ENCODE peak calls at places on chromosomes 7 and 10, in six cellular contexts. J is CD8-positive, alpha-beta T cell; O is fibroblast of mammary gland; F is choroid plexus epithelial cell; U is AG09309; T is cardiac muscle cell. G is an unnamed sample.

GRCh38 chr10:23917251-23917908 is 291.6 kb upstream of the KIAA1217 start:
- DNase-seq in J (no peak), O (no peak), U (no peak), F (no peak), T (peak; percentile 4), G (no peak)

GRCh38 chr10:126321455-126321854 is 66.8 kb downstream of the ADAM12 start:
- DNase-seq in J (no peak), U (no peak), O (no peak), F (peak; percentile 11), T (peak; percentile 63), G (no peak)

GRCh38 chr10:37643187-37643586 is 214.2 kb downstream of the ZNF248 start:
- DNase-seq in O (no peak), T (no peak), J (no peak), U (no peak), F (no peak), G (no peak)

GRCh38 chr7:31853380-31853779 is 166.4 kb downstream of the PPP1R17 start:
- DNase-seq in J (no peak), U (no peak), F (no peak), O (no peak), T (no peak), G (no peak)

GRCh38 chr7:26653430-26653911 is 210.9 kb downstream of the SKAP2 start:
- DNase-seq in F (peak; percentile 20), T (peak; percentile 23), J (no peak), U (no peak), O (peak; percentile 7), G (peak; percentile 75)

GRCh38 chr7:138661236-138661635 is 39.9 kb downstream of the SVOPL start:
- DNase-seq in J (no peak), O (no peak), U (no peak), T (peak; percentile 70), F (no peak), G (no peak)

GRCh38 chr7:158392251-158392650 is 195.4 kb downstream of the PTPRN2 start:
- DNase-seq in T (no peak), U (no peak), J (no peak), O (no peak), F (no peak), G (no peak)

GRCh38 chr10:12418000-12418399 is 68.7 kb downstream of the CAMK1D start:
- DNase-seq in O (peak; percentile 94), F (peak; percentile 46), J (no peak), U (no peak), T (no peak), G (no peak)

GRCh38 chr7:116562529-116563121 is 37.8 kb downstream of the CAV1 start:
- DNase-seq in J (no peak), F (no peak), O (no peak), T (no peak), U (no peak), G (no peak)

GRCh38 chr7:98754041-98754479 is 115.8 kb downstream of the TMEM130 start:
- DNase-seq in T (peak; percentile 43), U (no peak), J (no peak), O (no peak), F (no peak), G (no peak)

GRCh38 chr10:15715619-15716227 is 4.0 kb downstream of the ITGA8 start:
- DNase-seq in F (peak; percentile 54), J (no peak), U (no peak), O (peak; percentile 38), T (peak; percentile 34), G (no peak)

GRCh38 chr7:48638041-48638440 is 286.3 kb upstream of the CDC14C start:
- DNase-seq in T (no peak), J (no peak), U (no peak), F (no peak), O (no peak), G (no peak)

GRCh38 chr10:124106241-124106905 is 13.0 kb upstream of the CHST15 start:
- DNase-seq in U (peak; percentile 48), J (no peak), T (no peak), F (peak; percentile 91), O (peak; percentile 86), G (peak; percentile 57)

GRCh38 chr10:126921974-126922525 is 16.8 kb downstream of the DOCK1 start:
- DNase-seq in U (peak; percentile 59), O (peak; percentile 74), T (no peak), F (peak; percentile 79), J (no peak), G (no peak)

GRCh38 chr7:23106491-23106800 is 861 bp downstream of the KLHL7 start:
- DNase-seq in U (no peak), T (peak; percentile 61), F (no peak), O (no peak), J (no peak), G (no peak)

GRCh38 chr7:40356312-40356711 is 221.5 kb downstream of the SUGCT start:
- DNase-seq in T (no peak), O (peak; percentile 44), U (no peak), F (no peak), J (no peak), G (no peak)

GRCh38 chr10:129953541-129954031 is 10.5 kb downstream of the EBF3 start:
- DNase-seq in U (no peak), F (no peak), T (no peak), O (peak; percentile 69), J (no peak), G (no peak)

GRCh38 chr10:72263613-72264241 is 10.0 kb upstream of the DDIT4 start:
- DNase-seq in O (no peak), T (no peak), F (no peak), J (no peak), U (no peak), G (peak; percentile 80)

GRCh38 chr10:132624847-132625839 is 87.6 kb downstream of the INPP5A start:
- DNase-seq in U (no peak), T (no peak), J (no peak), F (no peak), O (no peak), G (no peak)

GRCh38 chr10:31037749-31038148 is 6.1 kb upstream of the ZNF438 start:
- DNase-seq in J (no peak), T (no peak), O (no peak), F (no peak), U (no peak), G (no peak)

GRCh38 chr7:3238525-3239210 is 62.4 kb upstream of the SDK1 start:
- DNase-seq in F (peak; percentile 9), O (peak; percentile 4), T (no peak), J (no peak), U (no peak), G (no peak)

GRCh38 chr10:98135222-98135899 is 904 bp downstream of the R3HCC1L start:
- DNase-seq in O (peak; percentile 26), T (no peak), J (no peak), U (no peak), F (no peak), G (no peak)

GRCh38 chr10:17227367-17228080 is 517 bp upstream of the VIM start:
- DNase-seq in F (peak; percentile 58), U (no peak), J (no peak), T (peak; percentile 13), O (peak; percentile 57), G (no peak)

GRCh38 chr10:111077715-111078504 is 1.1 kb downstream of the ADRA2A start:
- DNase-seq in O (no peak), F (peak; percentile 12), U (no peak), T (no peak), J (no peak), G (no peak)
- H3K4me3 ChIP-seq in O (no peak overlapping the region), F (peak overlapping the region; percentile 29), U (no peak overlapping the region), T (peak overlapping the region; percentile 43), J (no peak overlapping the region), G (peak overlapping the region; percentile 53)

GRCh38 chr7:55077581-55078410 is 59.0 kb downstream of the EGFR start:
- DNase-seq in F (no peak), U (no peak), O (no peak), J (no peak), T (no peak), G (no peak)

GRCh38 chr7:55075464-55075971 is 56.7 kb downstream of the EGFR start:
- DNase-seq in T (no peak), O (peak; percentile 52), J (no peak), U (no peak), F (peak; percentile 81), G (no peak)

GRCh38 chr7:55080000-55080629 is 61.3 kb downstream of the EGFR start:
- DNase-seq in O (no peak), F (no peak), J (no peak), U (no peak), T (no peak), G (no peak)

GRCh38 chr7:55081067-55081853 is 62.4 kb downstream of the EGFR start:
- DNase-seq in O (no peak), T (no peak), F (no peak), U (no peak), J (no peak), G (no peak)

DNA sequence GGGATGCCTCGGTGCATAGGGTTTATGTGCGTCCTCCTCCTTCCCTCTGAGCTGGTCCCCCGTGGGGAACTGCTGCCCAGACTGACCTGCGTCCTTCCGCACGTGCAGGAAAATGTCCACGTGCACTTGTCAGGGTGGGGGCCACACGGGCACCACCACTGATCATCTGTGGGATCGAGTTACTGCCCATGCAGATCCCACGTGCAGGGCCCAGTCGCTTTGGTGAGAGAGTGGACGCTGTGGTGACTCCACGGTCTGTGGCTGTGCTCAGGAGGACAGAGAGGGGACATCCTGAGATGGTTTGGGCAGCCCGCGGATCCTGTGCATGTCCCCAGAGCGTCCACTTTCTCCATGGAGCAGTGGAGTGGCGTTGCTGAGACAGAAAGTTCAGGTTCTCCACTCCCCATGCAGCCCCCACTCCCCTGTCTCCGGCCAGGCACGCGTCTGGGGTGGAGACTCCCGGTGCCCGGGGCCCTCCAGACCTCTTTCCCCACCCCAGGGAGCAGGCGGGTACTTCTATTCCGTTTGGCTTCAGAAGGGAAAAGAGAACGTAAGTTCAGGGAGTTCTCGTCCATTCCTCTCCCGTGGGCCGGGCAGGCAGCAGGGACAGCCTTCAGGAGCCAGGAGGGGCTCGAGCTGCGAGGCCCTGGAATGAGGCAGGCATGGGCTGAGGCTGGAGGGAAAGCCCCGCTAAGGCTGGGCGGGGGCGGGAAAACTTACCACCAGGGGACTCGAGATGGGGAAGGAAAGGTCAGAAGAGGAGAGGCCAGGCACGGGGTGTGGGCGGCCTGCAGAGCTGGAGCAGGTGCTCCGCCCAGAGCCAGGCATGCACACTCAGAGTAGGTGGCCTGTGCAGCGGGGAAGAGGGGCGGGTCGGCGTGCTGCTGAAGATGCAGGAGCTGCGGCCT is 59.9 kb downstream of the EGFR start:
- DNase-seq in F (no peak), T (no peak), U (no peak), J (no peak), O (peak; percentile 50), G (no peak)
- TF ChIP-seq CTCF in F (no peak), T (no peak), U (no peak), J (no peak), O (no peak), G (no peak)

GRCh38 chr7:124033093-124033806 is 383 bp upstream of the TMEM229A start:
- DNase-seq in F (no peak), J (no peak), U (no peak), O (no peak), T (peak; percentile 66), G (peak; percentile 43)
- H3K4me3 ChIP-seq in F (peak overlapping the region; percentile 14), J (no peak overlapping the region), U (no peak overlapping the region), O (no peak overlapping the region), T (peak overlapping the region; percentile 60), G (no peak overlapping the region)

DNA sequence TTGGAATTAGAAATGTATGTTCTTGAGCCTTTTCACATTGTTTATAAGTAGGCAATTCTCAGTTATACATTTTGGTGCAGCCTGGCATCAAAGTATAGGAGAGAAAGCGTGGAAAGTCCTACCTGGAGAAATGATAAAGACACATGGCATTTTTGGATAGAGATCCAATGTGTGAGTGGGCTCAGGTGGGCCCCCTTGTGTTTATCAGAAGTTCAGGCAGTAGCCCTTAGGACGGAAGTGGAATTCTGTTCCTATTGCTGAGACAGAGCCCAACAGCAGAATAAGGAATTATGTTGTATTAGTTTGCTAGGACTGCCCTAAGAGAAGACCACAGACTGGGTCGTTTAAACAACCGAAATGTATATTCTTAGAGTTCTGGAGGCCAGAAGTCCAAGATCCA is 85.2 kb upstream of the AMPH start:
- DNase-seq in O (no peak), F (no peak), U (no peak), T (no peak), J (no peak), G (no peak)
- TF ChIP-seq CTCF in O (peak; percentile 18), F (peak; percentile 26), U (no peak), T (peak; percentile 6), J (no peak), G (no peak)

GRCh38 chr7:84492565-84493034 is 298.0 kb upstream of the SEMA3A start:
- DNase-seq in J (no peak), O (peak; percentile 69), T (no peak), F (peak; percentile 49), U (peak; percentile 55), G (no peak)
- H3K4me3 ChIP-seq in J (no peak overlapping the region), O (no peak overlapping the region), T (no peak overlapping the region), F (peak overlapping the region; percentile 28), U (no peak overlapping the region), G (no peak overlapping the region)

G was measured in LNCaP clone FGC.